ENCODE peak calls at places on chromosomes 16 and 17, in six cellular contexts. X is endothelial cell, H is Calu3, M is HL-60, N is mucosa of descending colon, I is lung. Z is an unnamed sample.

GRCh38 chr16:76946879-76947278 is 244.1 kb upstream of the MON1B start:
- DNase-seq in I (no peak), X (no peak), N (no peak), M (no peak), H (peak; percentile 23), Z (no peak)

GRCh38 chr16:4393243-4393606 is 21.6 kb downstream of the VASN start:
- DNase-seq in X (no peak), I (no peak), H (peak; percentile 78), N (no peak), M (no peak), Z (no peak)

GRCh38 chr16:86286991-86287640 is 223.2 kb upstream of the FOXF1 start:
- DNase-seq in N (no peak), I (no peak), X (no peak), M (no peak), H (no peak), Z (peak; percentile 44)

GRCh38 chr16:67538666-67539101 is 10.1 kb downstream of the RIPOR1 start:
- DNase-seq in H (peak; percentile 38), M (no peak), X (no peak), I (no peak), N (no peak), Z (no peak)

GRCh38 chr17:8188408-8188839 is 1.6 kb downstream of the BORCS6 start:
- DNase-seq in I (no peak), N (peak; percentile 57), M (no peak), X (no peak), H (no peak), Z (no peak)

GRCh38 chr16:75351183-75351582 is 82.1 kb downstream of the CFDP1 start:
- DNase-seq in M (no peak), I (no peak), N (no peak), X (no peak), H (no peak), Z (no peak)

GRCh38 chr16:80253741-80254140 is 287.1 kb upstream of the DYNLRB2 start:
- DNase-seq in M (no peak), X (no peak), N (no peak), H (no peak), I (no peak), Z (no peak)

GRCh38 chr17:7014995-7015586 is 2.7 kb downstream of the RNASEK start:
- DNase-seq in I (no peak), H (no peak), X (no peak), N (peak; percentile 65), M (no peak), Z (no peak)

GRCh38 chr17:5557485-5557884 is 26.8 kb downstream of the NLRP1 start:
- DNase-seq in I (no peak), M (no peak), N (no peak), X (no peak), H (no peak), Z (no peak)

GRCh38 chr17:75472119-75472518 is 15.7 kb downstream of the TMEM94 start:
- DNase-seq in I (no peak), M (no peak), X (no peak), H (no peak), N (no peak), Z (no peak)
- TF ChIP-seq CTCF in I (no peak), M (no peak), X (no peak), H (no peak), N (no peak), Z (no peak)

GRCh38 chr16:54932737-54933254 is 2.1 kb downstream of the IRX5 start:
- DNase-seq in H (no peak), I (no peak), X (peak; percentile 41), M (no peak), N (no peak), Z (peak; percentile 55)

GRCh38 chr16:54933281-54934150 is 2.9 kb downstream of the IRX5 start:
- DNase-seq in N (no peak), M (no peak), X (peak; percentile 23), I (no peak), H (no peak), Z (peak; percentile 49)

GRCh38 chr16:54936086-54936978 is 5.7 kb downstream of the IRX5 start:
- DNase-seq in X (peak; percentile 53), H (no peak), I (no peak), M (peak; percentile 78), N (peak; percentile 37), Z (peak; percentile 69)

GRCh38 chr16:54935411-54936085 is 4.9 kb downstream of the IRX5 start:
- DNase-seq in X (no peak), H (no peak), M (no peak), I (no peak), N (no peak), Z (no peak)

DNA sequence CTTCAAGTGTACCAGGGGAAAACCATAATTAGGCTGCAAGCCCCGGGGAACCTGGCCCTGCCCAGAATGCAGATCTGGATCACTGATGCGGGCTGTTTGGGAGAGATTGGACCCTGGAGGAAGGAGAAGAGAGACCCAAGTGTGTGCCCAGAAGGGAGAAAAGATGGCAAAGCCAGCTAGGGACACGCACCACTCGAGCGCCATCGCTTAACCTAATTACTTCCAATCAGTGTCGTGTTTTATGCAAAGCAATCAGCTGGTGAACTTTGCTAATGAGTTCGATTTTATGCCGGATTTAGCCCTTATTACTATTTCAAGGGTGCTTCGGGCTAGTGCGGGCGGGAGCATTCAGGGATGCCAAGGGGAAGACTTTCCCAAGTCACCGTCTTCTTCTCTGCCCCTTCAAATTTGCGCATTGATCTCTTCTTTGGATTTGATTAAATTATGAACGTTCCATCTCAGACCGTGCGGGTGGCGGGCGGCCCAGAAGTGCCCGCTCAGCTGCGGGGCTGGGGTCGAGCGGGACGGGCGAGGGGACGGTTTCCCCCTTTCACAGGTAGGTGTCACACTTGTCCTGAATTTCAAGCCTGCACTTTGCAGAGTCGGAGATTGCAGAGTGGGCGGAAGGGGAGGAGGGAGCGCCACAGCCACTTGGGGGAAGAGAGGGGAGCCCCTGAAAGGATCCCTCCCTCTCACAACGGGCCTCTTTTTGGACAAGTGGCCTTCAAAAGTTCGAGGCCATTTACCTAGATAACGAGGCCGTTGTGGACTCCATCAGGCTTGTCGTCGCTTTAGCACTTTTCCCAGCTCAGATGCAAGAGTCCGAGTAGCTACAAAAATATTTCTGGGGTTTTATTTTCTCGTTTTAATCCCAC is 4.1 kb downstream of the IRX5 start:
- DNase-seq in N (no peak), M (no peak), I (peak; percentile 66), X (peak; percentile 59), H (no peak), Z (peak; percentile 64)
- TF ChIP-seq CTCF in N (no peak), M (no peak), I (no peak), X (no peak), H (no peak), Z (peak; percentile 48)

DNA sequence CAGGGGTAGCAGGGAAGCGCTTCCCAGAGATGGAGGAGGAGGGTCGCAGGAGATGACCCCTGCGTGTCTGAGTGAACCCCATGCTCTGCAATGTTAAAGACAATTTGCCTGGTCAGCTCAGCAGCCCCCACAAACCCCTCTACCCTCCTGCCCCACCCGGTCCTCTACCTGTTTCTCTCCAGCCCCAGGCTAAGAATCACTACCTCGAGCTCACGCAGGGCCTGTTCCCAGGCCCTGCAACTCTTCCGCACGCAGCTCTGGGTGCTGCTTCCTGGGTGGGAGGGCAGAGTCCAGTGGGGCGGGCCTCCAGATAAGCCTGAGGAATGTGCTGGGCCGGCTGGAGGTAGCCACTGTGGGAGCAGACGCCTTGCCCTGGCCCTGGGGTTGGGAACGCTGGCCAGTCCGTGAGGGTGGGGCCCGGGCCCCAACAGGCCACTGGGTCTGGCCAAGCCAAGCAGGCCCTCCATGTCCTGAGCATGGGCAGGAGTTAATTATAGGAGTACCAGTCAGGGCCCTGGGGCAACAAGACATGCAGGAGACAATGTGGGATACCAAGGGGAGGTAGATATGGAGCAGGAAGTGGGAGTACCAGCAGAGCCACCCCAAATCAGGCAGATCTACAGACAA is 6.1 kb downstream of the DOK4 start:
- DNase-seq in M (no peak), I (peak; percentile 74), H (peak; percentile 88), N (peak; percentile 92), X (no peak), Z (peak; percentile 33)
- TF ChIP-seq CTCF in M (no peak), I (no peak), H (no peak), N (no peak), X (no peak), Z (no peak)

GRCh38 chr16:84487358-84487757 is 17.1 kb downstream of the MEAK7 start:
- DNase-seq in N (no peak), I (no peak), M (peak; percentile 0), X (no peak), H (no peak), Z (no peak)
- TF ChIP-seq CTCF in N (no peak), I (no peak), M (no peak), X (no peak), H (no peak), Z (no peak)

DNA sequence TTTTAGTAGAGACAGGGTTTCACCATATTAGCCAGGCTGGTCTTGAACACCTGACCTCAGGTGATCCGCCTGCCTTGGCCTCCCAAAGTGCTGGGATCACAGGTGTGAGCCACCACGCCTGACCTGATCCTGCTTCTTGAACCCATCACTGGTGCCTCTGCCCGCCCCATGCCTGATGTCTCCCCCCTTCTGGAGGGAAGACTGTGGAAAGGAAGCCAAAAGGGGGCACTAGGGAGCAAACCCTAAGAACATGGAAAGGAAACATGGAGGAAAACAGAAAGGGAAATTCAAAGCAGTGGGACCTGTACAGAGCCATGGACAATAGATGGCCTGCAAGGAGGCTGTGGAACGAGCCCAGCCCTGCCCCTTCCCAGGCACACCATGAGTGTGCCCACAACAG is 31.1 kb upstream of the FASN start:
- DNase-seq in N (no peak), X (no peak), H (no peak), M (no peak), I (no peak), Z (no peak)
- TF ChIP-seq CTCF in N (no peak), X (no peak), H (peak; percentile 20), M (no peak), I (no peak), Z (no peak)

DNA sequence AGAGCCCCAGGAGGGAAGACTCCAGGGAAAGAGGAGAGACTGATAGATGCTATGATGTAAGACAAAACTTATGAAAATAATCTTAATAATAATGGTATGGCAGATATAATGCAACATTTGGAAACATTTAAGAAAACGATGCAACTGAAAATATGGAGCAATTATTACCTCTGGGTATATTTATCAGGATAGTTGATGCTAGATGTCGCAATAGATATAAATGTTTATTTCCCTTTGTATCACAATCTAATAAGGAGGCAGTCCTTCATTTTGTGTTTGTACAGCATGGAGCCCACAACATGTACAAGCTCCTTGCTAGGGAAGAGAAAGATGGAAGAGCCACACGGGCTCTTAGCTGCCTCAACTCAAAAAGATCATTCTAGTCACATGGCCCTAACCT is 101.1 kb upstream of the TMEM132E start:
- DNase-seq in X (no peak), M (no peak), H (no peak), I (no peak), N (no peak), Z (no peak)
- TF ChIP-seq CTCF in X (no peak), M (no peak), H (no peak), I (no peak), N (no peak), Z (no peak)

GRCh38 chr17:3572231-3572630 is 14.6 kb upstream of the TRPV3 start:
- DNase-seq in N (no peak), H (no peak), X (no peak), M (no peak), I (no peak), Z (no peak)
- TF ChIP-seq CTCF in N (no peak), H (no peak), X (no peak), M (no peak), I (no peak), Z (no peak)

DNA sequence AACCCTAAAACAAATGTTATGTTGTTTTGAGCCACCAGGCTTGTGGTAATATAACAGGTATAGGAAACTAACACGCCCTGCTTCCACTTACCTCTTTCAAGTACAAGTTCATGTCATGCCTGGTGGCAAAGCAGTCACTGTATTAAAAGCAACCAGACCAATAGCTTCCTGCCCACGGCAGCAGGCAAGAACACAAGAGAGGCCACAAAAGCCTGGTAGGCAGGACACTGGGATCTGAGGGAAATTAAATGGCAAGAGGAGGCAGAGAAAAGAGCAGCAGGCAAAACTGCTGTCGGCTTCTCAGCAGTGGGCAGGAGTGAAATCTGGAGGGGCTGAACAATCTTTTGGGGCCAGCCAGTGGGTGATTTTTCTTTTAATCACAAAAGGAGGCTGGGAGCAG is 2.2 kb downstream of the CYTH1 start:
- DNase-seq in M (no peak), I (no peak), H (no peak), X (no peak), N (no peak), Z (no peak)
- TF ChIP-seq CTCF in M (no peak), I (no peak), H (no peak), X (no peak), N (no peak), Z (no peak)